ENCODE peak calls at places on chromosomes 2 and 18, in four cellular contexts. One of them, this sample, is unnamed.

GRCh38 chr2:159050426-159050825 is 82.0 kb downstream of the TANC1 start:
- DNase-seq in NCI-H1092 treated with DMSO at 0.1 percent for 48 hours: no peak
- DNase-seq in stimulated activated naive CD4-positive, alpha-beta T cell: no peak
- DNase-seq in T-helper 17 cell: no peak
- DNase-seq in this sample: no peak

GRCh38 chr2:74205586-74205985 is 7.2 kb downstream of the MTHFD2 start:
- DNase-seq in NCI-H1092 treated with DMSO at 0.1 percent for 48 hours: no peak
- DNase-seq in stimulated activated naive CD4-positive, alpha-beta T cell: peak; percentile 12
- DNase-seq in T-helper 17 cell: no peak
- DNase-seq in this sample: no peak

GRCh38 chr2:101843048-101843447 is 145.5 kb downstream of the MAP4K4 start:
- DNase-seq in NCI-H1092 treated with DMSO at 0.1 percent for 48 hours: no peak
- DNase-seq in stimulated activated naive CD4-positive, alpha-beta T cell: no peak
- DNase-seq in T-helper 17 cell: no peak
- DNase-seq in this sample: no peak

GRCh38 chr2:224369028-224369632 is 32.8 kb downstream of the FAM124B start:
- DNase-seq in NCI-H1092 treated with DMSO at 0.1 percent for 48 hours: peak; percentile 24
- DNase-seq in stimulated activated naive CD4-positive, alpha-beta T cell: peak; percentile 20
- DNase-seq in T-helper 17 cell: no peak
- DNase-seq in this sample: no peak

GRCh38 chr18:62157843-62158242 is 29.0 kb downstream of the PIGN start:
- DNase-seq in NCI-H1092 treated with DMSO at 0.1 percent for 48 hours: no peak
- DNase-seq in stimulated activated naive CD4-positive, alpha-beta T cell: no peak
- DNase-seq in T-helper 17 cell: no peak
- DNase-seq in this sample: no peak

GRCh38 chr2:72146357-72147302 is 1.0 kb downstream of the CYP26B1 start:
- DNase-seq in NCI-H1092 treated with DMSO at 0.1 percent for 48 hours: no peak
- DNase-seq in stimulated activated naive CD4-positive, alpha-beta T cell: no peak
- DNase-seq in T-helper 17 cell: no peak
- DNase-seq in this sample: peak; percentile 75

GRCh38 chr2:230382108-230382507 is 33.9 kb upstream of the SP100 start:
- DNase-seq in NCI-H1092 treated with DMSO at 0.1 percent for 48 hours: no peak
- DNase-seq in stimulated activated naive CD4-positive, alpha-beta T cell: no peak
- DNase-seq in T-helper 17 cell: no peak
- DNase-seq in this sample: no peak

GRCh38 chr2:143451622-143452021 is 322.4 kb downstream of the ARHGAP15 start:
- DNase-seq in NCI-H1092 treated with DMSO at 0.1 percent for 48 hours: no peak
- DNase-seq in stimulated activated naive CD4-positive, alpha-beta T cell: no peak
- DNase-seq in T-helper 17 cell: no peak
- DNase-seq in this sample: no peak

GRCh38 chr2:105744909-105745853 is at the start of gene NCK2:
- DNase-seq in NCI-H1092 treated with DMSO at 0.1 percent for 48 hours: peak; percentile 26
- DNase-seq in stimulated activated naive CD4-positive, alpha-beta T cell: peak; percentile 52
- DNase-seq in T-helper 17 cell: no peak
- DNase-seq in this sample: peak; percentile 24

GRCh38 chr18:4455113-4455811 is at the start of gene DLGAP1:
- DNase-seq in NCI-H1092 treated with DMSO at 0.1 percent for 48 hours: peak; percentile 11
- DNase-seq in stimulated activated naive CD4-positive, alpha-beta T cell: no peak
- DNase-seq in T-helper 17 cell: no peak
- DNase-seq in this sample: peak; percentile 72

GRCh38 chr2:233209117-233209977 is 42.1 kb upstream of the ATG16L1 start:
- DNase-seq in NCI-H1092 treated with DMSO at 0.1 percent for 48 hours: no peak
- DNase-seq in stimulated activated naive CD4-positive, alpha-beta T cell: no peak
- DNase-seq in T-helper 17 cell: no peak
- DNase-seq in this sample: no peak

GRCh38 chr2:221552282-221552681 is 19.8 kb downstream of the EPHA4 start:
- DNase-seq in NCI-H1092 treated with DMSO at 0.1 percent for 48 hours: peak; percentile 76
- DNase-seq in stimulated activated naive CD4-positive, alpha-beta T cell: no peak
- DNase-seq in T-helper 17 cell: no peak
- DNase-seq in this sample: no peak

GRCh38 chr18:54975598-54975997 is 16.3 kb upstream of the CCDC68 start:
- DNase-seq in NCI-H1092 treated with DMSO at 0.1 percent for 48 hours: no peak
- DNase-seq in stimulated activated naive CD4-positive, alpha-beta T cell: no peak
- DNase-seq in T-helper 17 cell: no peak
- DNase-seq in this sample: no peak

GRCh38 chr2:207692206-207693065 is 19.0 kb upstream of the CCNYL1 start:
- DNase-seq in NCI-H1092 treated with DMSO at 0.1 percent for 48 hours: peak; percentile 3
- DNase-seq in stimulated activated naive CD4-positive, alpha-beta T cell: peak; percentile 40
- DNase-seq in T-helper 17 cell: no peak
- DNase-seq in this sample: no peak

GRCh38 chr2:224885295-224885694 is 157.0 kb downstream of the DOCK10 start:
- DNase-seq in NCI-H1092 treated with DMSO at 0.1 percent for 48 hours: no peak
- DNase-seq in stimulated activated naive CD4-positive, alpha-beta T cell: no peak
- DNase-seq in T-helper 17 cell: no peak
- DNase-seq in this sample: no peak

GRCh38 chr2:224973112-224974016 is 68.9 kb downstream of the DOCK10 start:
- DNase-seq in NCI-H1092 treated with DMSO at 0.1 percent for 48 hours: no peak
- DNase-seq in stimulated activated naive CD4-positive, alpha-beta T cell: no peak
- DNase-seq in T-helper 17 cell: no peak
- DNase-seq in this sample: no peak

GRCh38 chr18:77164762-77165485 is 32.3 kb upstream of the MBP start:
- DNase-seq in NCI-H1092 treated with DMSO at 0.1 percent for 48 hours: no peak
- DNase-seq in stimulated activated naive CD4-positive, alpha-beta T cell: no peak
- DNase-seq in T-helper 17 cell: no peak
- DNase-seq in this sample: no peak

GRCh38 chr2:146363731-146364130 is 1481.1 kb upstream of the ACVR2A start:
- DNase-seq in NCI-H1092 treated with DMSO at 0.1 percent for 48 hours: no peak
- DNase-seq in stimulated activated naive CD4-positive, alpha-beta T cell: no peak
- DNase-seq in T-helper 17 cell: no peak
- DNase-seq in this sample: no peak

GRCh38 chr2:221450280-221450679 is 121.8 kb downstream of the EPHA4 start:
- DNase-seq in NCI-H1092 treated with DMSO at 0.1 percent for 48 hours: no peak
- DNase-seq in stimulated activated naive CD4-positive, alpha-beta T cell: no peak
- DNase-seq in T-helper 17 cell: no peak
- DNase-seq in this sample: no peak

GRCh38 chr2:52931660-52932059 is 835.9 kb upstream of the CHAC2 start:
- DNase-seq in NCI-H1092 treated with DMSO at 0.1 percent for 48 hours: no peak
- DNase-seq in stimulated activated naive CD4-positive, alpha-beta T cell: no peak
- DNase-seq in T-helper 17 cell: no peak
- DNase-seq in this sample: no peak

GRCh38 chr2:59182249-59182648 is 941.1 kb upstream of the FANCL start:
- DNase-seq in NCI-H1092 treated with DMSO at 0.1 percent for 48 hours: peak; percentile 19
- DNase-seq in stimulated activated naive CD4-positive, alpha-beta T cell: no peak
- DNase-seq in T-helper 17 cell: no peak
- DNase-seq in this sample: no peak

GRCh38 chr2:222611684-222612083 is 44.2 kb downstream of the FARSB start:
- DNase-seq in NCI-H1092 treated with DMSO at 0.1 percent for 48 hours: no peak
- DNase-seq in stimulated activated naive CD4-positive, alpha-beta T cell: no peak
- DNase-seq in T-helper 17 cell: no peak
- DNase-seq in this sample: peak; percentile 8

GRCh38 chr2:10016001-10016801 is 27.1 kb upstream of the KLF11 start:
- DNase-seq in NCI-H1092 treated with DMSO at 0.1 percent for 48 hours: no peak
- DNase-seq in stimulated activated naive CD4-positive, alpha-beta T cell: no peak
- DNase-seq in T-helper 17 cell: no peak
- DNase-seq in this sample: no peak

GRCh38 chr18:50924372-50924771 is 43.5 kb upstream of the ELAC1 start:
- DNase-seq in NCI-H1092 treated with DMSO at 0.1 percent for 48 hours: no peak
- DNase-seq in stimulated activated naive CD4-positive, alpha-beta T cell: no peak
- DNase-seq in T-helper 17 cell: no peak
- DNase-seq in this sample: no peak

GRCh38 chr2:215851091-215851490 is 162.3 kb downstream of the MREG start:
- DNase-seq in NCI-H1092 treated with DMSO at 0.1 percent for 48 hours: no peak
- DNase-seq in stimulated activated naive CD4-positive, alpha-beta T cell: no peak
- DNase-seq in T-helper 17 cell: no peak
- DNase-seq in this sample: no peak

GRCh38 chr2:105287692-105288091 is 41.8 kb downstream of the TGFBRAP1 start:
- DNase-seq in NCI-H1092 treated with DMSO at 0.1 percent for 48 hours: no peak
- DNase-seq in stimulated activated naive CD4-positive, alpha-beta T cell: peak; percentile 6
- DNase-seq in T-helper 17 cell: no peak
- DNase-seq in this sample: no peak

GRCh38 chr2:221431477-221431876 is 140.6 kb downstream of the EPHA4 start:
- DNase-seq in NCI-H1092 treated with DMSO at 0.1 percent for 48 hours: peak; percentile 97
- DNase-seq in stimulated activated naive CD4-positive, alpha-beta T cell: no peak
- DNase-seq in T-helper 17 cell: no peak
- DNase-seq in this sample: no peak

GRCh38 chr18:75226301-75226955 is 15.8 kb downstream of the TSHZ1 start:
- DNase-seq in NCI-H1092 treated with DMSO at 0.1 percent for 48 hours: no peak
- DNase-seq in stimulated activated naive CD4-positive, alpha-beta T cell: no peak
- DNase-seq in T-helper 17 cell: no peak
- DNase-seq in this sample: no peak

GRCh38 chr18:75478996-75479870 is 51.7 kb upstream of the SMIM21 start:
- DNase-seq in NCI-H1092 treated with DMSO at 0.1 percent for 48 hours: peak; percentile 82
- DNase-seq in stimulated activated naive CD4-positive, alpha-beta T cell: peak; percentile 54
- DNase-seq in T-helper 17 cell: no peak
- DNase-seq in this sample: no peak